ENCODE peak calls at places on chromosomes 12 and 14, in four cellular contexts. Q is left ventricle myocardium inferior, K is transverse colon, B is PC-3. E is an unnamed sample. For H3K4me1, the result is how much of the 10 kb centered on the place peaks cover.

GRCh38 chr12:54054442-54055332 is 1.1 kb downstream of the HOXC4 start:
- DNase-seq in Q (no peak), K (no peak), B (no peak), E (no peak)

GRCh38 chr14:68960123-68960522 is 19.0 kb downstream of the ACTN1 start:
- DNase-seq in K (no peak), B (no peak), Q (no peak), E (no peak)

GRCh38 chr12:120596901-120597300 is 15.7 kb upstream of the POP5 start:
- DNase-seq in Q (no peak), B (no peak), K (no peak), E (no peak)

GRCh38 chr14:56159066-56159465 is 40.9 kb downstream of the PELI2 start:
- DNase-seq in Q (no peak), K (no peak), B (peak), E (no peak)

GRCh38 chr14:100670017-100670974 is 56.4 kb upstream of the DLK1 start:
- DNase-seq in B (no peak), K (no peak), Q (no peak), E (no peak)

GRCh38 chr12:15728118-15728598 is 61.0 kb downstream of the EPS8 start:
- DNase-seq in K (no peak), Q (no peak), B (peak), E (no peak)

GRCh38 chr12:115108129-115109100 is 424.4 kb upstream of the TBX3 start:
- DNase-seq in K (no peak), Q (no peak), B (no peak), E (no peak)

GRCh38 chr12:121301876-121302275 is 5.4 kb upstream of the CAMKK2 start:
- DNase-seq in K (no peak), Q (no peak), B (peak), E (no peak)

GRCh38 chr14:70856851-70857498 is 47.7 kb upstream of the MAP3K9 start:
- DNase-seq in K (no peak), B (peak), Q (no peak), E (no peak)

GRCh38 chr12:52564582-52564981 is 9.1 kb downstream of the KRT74 start:
- DNase-seq in Q (no peak), B (no peak), K (no peak), E (no peak)

GRCh38 chr12:72271741-72272661 is at the start of gene TRHDE:
- DNase-seq in B (peak), Q (no peak), K (peak), E (no peak)

GRCh38 chr14:68694516-68695235 is 98.2 kb downstream of the ZFP36L1 start:
- DNase-seq in K (no peak), Q (no peak), B (peak), E (no peak)

GRCh38 chr12:47799357-47799955 is 20.2 kb downstream of the HDAC7 start:
- DNase-seq in Q (peak), K (no peak), B (no peak), E (peak)

GRCh38 chr12:55979069-55979468 is 5.2 kb downstream of the RAB5B start:
- DNase-seq in B (no peak), Q (no peak), K (no peak), E (no peak)
- H3K4me1 ChIP-seq in B (under half), Q (half or more), K (under half), E (under half)

GRCh38 chr14:61531741-61532505 is 163.4 kb upstream of the HIF1A start:
- DNase-seq in K (peak), B (peak), Q (no peak), E (no peak)
- H3K27ac ChIP-seq in K (peak), B (peak), Q (peak), E (no peak)

DNA sequence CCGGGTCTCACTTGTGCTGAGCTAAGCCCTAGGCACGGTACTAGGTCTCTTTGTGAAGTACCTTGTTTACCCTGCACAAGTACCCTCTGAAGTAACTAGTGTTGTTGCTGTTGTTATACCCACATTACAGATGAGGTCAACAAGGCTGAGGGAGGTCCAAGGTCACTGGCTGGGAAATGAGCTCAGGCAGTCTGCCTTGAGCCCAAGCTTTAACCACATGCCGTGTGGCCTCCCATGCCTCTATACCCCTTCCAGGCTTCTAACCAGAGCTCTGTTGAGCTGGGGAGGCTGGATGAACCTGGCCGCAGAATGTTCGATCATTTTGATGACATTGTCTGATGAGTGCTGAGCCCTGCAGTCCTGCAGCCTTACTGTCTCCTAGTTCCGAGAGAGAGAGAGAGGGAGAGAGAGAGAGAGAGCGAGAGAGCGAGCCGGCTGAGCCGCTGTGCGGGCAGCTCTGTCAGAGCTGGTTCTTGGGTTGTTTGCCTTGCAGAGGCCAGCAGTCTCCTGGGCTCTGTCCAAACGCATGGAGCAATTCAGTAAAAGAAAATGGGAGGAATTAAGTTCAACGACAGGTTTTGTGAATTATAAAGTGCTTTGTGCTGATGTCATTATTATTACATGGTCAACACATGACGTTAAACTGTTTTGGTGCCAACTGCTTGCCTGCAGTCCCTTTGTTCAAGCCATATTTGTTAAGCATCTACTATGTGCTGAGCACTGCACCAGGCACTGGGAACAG is 13.1 kb downstream of the JDP2 start:
- DNase-seq in K (no peak), B (no peak), Q (peak), E (peak)
- H3K4me1 ChIP-seq in K (under half), B (under half), Q (half or more), E (half or more)

GRCh38 chr14:93025055-93025454 is 90.7 kb downstream of the ITPK1 start:
- DNase-seq in K (no peak), Q (no peak), B (no peak), E (no peak)

GRCh38 chr14:93023039-93023438 is 92.7 kb downstream of the ITPK1 start:
- DNase-seq in K (no peak), B (peak), Q (no peak), E (no peak)

GRCh38 chr14:93027810-93028723 is 87.7 kb downstream of the ITPK1 start:
- DNase-seq in B (no peak), Q (no peak), K (no peak), E (no peak)

GRCh38 chr14:93023802-93024434 is 91.8 kb downstream of the ITPK1 start:
- DNase-seq in Q (no peak), B (no peak), K (no peak), E (no peak)

GRCh38 chr14:93024493-93024892 is 91.2 kb downstream of the ITPK1 start:
- DNase-seq in K (no peak), B (no peak), Q (no peak), E (no peak)
- H3K27ac ChIP-seq in K (no peak), B (no peak), Q (no peak), E (no peak)

GRCh38 chr12:110582286-110583136 is 607 bp downstream of the PPTC7 start:
- DNase-seq in K (peak), B (peak), Q (peak), E (peak)
- H3K4me1 ChIP-seq in K (under half), B (under half), Q (half or more), E (half or more)

E was measured in psoas muscle.